ENCODE peak calls at places on chromosomes 6 and 20, in four cellular contexts. H is GDM1; Z is stimulated activated CD4-positive, alpha-beta T cell treated with anti-CD3 and anti-CD28 coated beads, TNF-alpha, amount 100 ng/mL, for 24 hours; D is HT1080. S is an unnamed sample.

GRCh38 chr6:121694389-121695185 is 259.1 kb downstream of the GJA1 start:
- DNase-seq in H (no peak), Z (no peak), D (peak), S (no peak)

GRCh38 chr6:168016176-168016620 is 18.7 kb downstream of the KIF25 start:
- DNase-seq in H (no peak), Z (no peak), D (no peak), S (no peak)

GRCh38 chr6:135438907-135439535 is 58.5 kb downstream of the AHI1 start:
- DNase-seq in H (peak), Z (no peak), D (peak), S (no peak)

GRCh38 chr6:41072836-41073202 is at the start of gene NFYA:
- DNase-seq in H (no peak), Z (no peak), D (peak), S (no peak)

GRCh38 chr6:166023273-166023989 is 144.2 kb downstream of the TBXT start:
- DNase-seq in H (no peak), Z (no peak), D (no peak), S (no peak)

GRCh38 chr6:127992144-127992543 is 91.3 kb upstream of the THEMIS start:
- DNase-seq in H (no peak), Z (no peak), D (no peak), S (no peak)

GRCh38 chr6:9848094-9848493 is 566.8 kb downstream of the TFAP2A start:
- DNase-seq in H (no peak), Z (no peak), D (peak), S (no peak)

GRCh38 chr6:122790740-122791679 is 2.0 kb downstream of the SMPDL3A start:
- DNase-seq in H (no peak), Z (no peak), D (no peak), S (no peak)

GRCh38 chr6:120384671-120385070 is 949.6 kb downstream of the TBC1D32 start:
- DNase-seq in H (no peak), Z (no peak), D (peak), S (no peak)

GRCh38 chr20:3980260-3981131 is 34.9 kb downstream of the RNF24 start:
- DNase-seq in H (no peak), Z (peak), D (peak), S (no peak)

GRCh38 chr20:47727909-47728361 is 57.3 kb downstream of the SULF2 start:
- DNase-seq in H (no peak), Z (no peak), D (no peak), S (no peak)

GRCh38 chr6:119536666-119537065 is 187.1 kb upstream of the MAN1A1 start:
- DNase-seq in H (no peak), Z (no peak), D (no peak), S (no peak)

S was measured in body of pancreas.